ENCODE peak calls at places on chromosomes 12 and 14, in four cellular contexts. I, H, S and Y are unnamed samples.

GRCh38 chr12:111867531-111867930 is 25.5 kb downstream of the MAPKAPK5 start:
- DNase-seq in I (no peak), H (no peak), S (no peak), Y (no peak)

GRCh38 chr12:87995581-87996178 is 33.5 kb downstream of the C12orf50 start:
- DNase-seq in I (peak), H (peak), S (peak), Y (peak)

GRCh38 chr12:2082321-2082720 is 29.5 kb downstream of the CACNA1C start:
- DNase-seq in I (no peak), H (no peak), S (peak), Y (no peak)

GRCh38 chr14:100282766-100283419 is 23.4 kb downstream of the SLC25A29 start:
- DNase-seq in I (no peak), H (no peak), S (no peak), Y (no peak)

GRCh38 chr12:62484234-62484633 is 17.6 kb downstream of the MON2 start:
- DNase-seq in I (no peak), H (no peak), S (no peak), Y (no peak)

GRCh38 chr12:6418796-6419195 is 26.0 kb upstream of the CD27 start:
- DNase-seq in I (no peak), H (no peak), S (no peak), Y (no peak)

GRCh38 chr14:61003571-61003970 is 22.5 kb downstream of the SLC38A6 start:
- DNase-seq in I (peak), H (no peak), S (no peak), Y (peak)

GRCh38 chr12:81176796-81177195 is 98.9 kb downstream of the ACSS3 start:
- DNase-seq in I (peak), H (no peak), S (no peak), Y (peak)

GRCh38 chr12:12983420-12984035 is 16.5 kb downstream of the HEBP1 start:
- DNase-seq in I (peak), H (peak), S (no peak), Y (peak)

GRCh38 chr12:2286461-2287131 is 233.8 kb downstream of the CACNA1C start:
- DNase-seq in I (no peak), H (no peak), S (no peak), Y (no peak)

GRCh38 chr14:88426271-88426670 is 40.8 kb downstream of the SPATA7 start:
- DNase-seq in I (peak), H (no peak), S (no peak), Y (peak)

GRCh38 chr12:123966596-123966995 is 6.0 kb downstream of the CCDC92 start:
- DNase-seq in I (no peak), H (no peak), S (no peak), Y (no peak)

GRCh38 chr12:108253540-108253939 is 85.6 kb downstream of the CMKLR1 start:
- DNase-seq in I (peak), H (no peak), S (no peak), Y (no peak)

GRCh38 chr12:44154128-44154527 is 318.2 kb downstream of the TMEM117 start:
- DNase-seq in I (peak), H (peak), S (no peak), Y (peak)

GRCh38 chr14:75341639-75342038 is 63.0 kb downstream of the FOS start:
- DNase-seq in I (peak), H (no peak), S (no peak), Y (peak)

GRCh38 chr12:96170328-96170727 is 23.8 kb upstream of the ELK3 start:
- DNase-seq in I (no peak), H (no peak), S (no peak), Y (no peak)